ENCODE peak calls at places on chromosomes 13 and 19, in eight cellular contexts. O, W, T, S, A, D, B and K are unnamed samples.

GRCh38 chr13:70729369-70729768 is 621.1 kb upstream of the KLHL1 start:
- DNase-seq in O (no peak), B (no peak), A (no peak), W (no peak), D (no peak), S (no peak), T (no peak), K (no peak)

GRCh38 chr19:41701401-41702075 is 6.9 kb upstream of the CEACAM5 start:
- DNase-seq in O (no peak), W (no peak), A (no peak), D (no peak), S (no peak), T (no peak), B (no peak), K (no peak)

GRCh38 chr19:38033658-38034150 is 126.7 kb downstream of the SIPA1L3 start:
- DNase-seq in O (peak), S (no peak), T (peak), B (peak), W (no peak), D (no peak), A (no peak), K (peak)

GRCh38 chr19:23437901-23438300 is 42.6 kb upstream of the ZNF91 start:
- DNase-seq in B (no peak), T (no peak), W (no peak), D (no peak), O (no peak), A (no peak), S (no peak), K (no peak)

GRCh38 chr13:79246575-79246949 is 159.5 kb downstream of the RBM26 start:
- DNase-seq in A (no peak), T (no peak), D (no peak), S (no peak), B (no peak), W (no peak), O (no peak), K (peak)

GRCh38 chr13:51823351-51823750 is 19.4 kb upstream of the DHRS12 start:
- DNase-seq in O (no peak), A (no peak), W (no peak), D (no peak), T (no peak), B (no peak), S (no peak), K (no peak)

GRCh38 chr13:112063309-112063626 is 3.7 kb upstream of the SOX1 start:
- DNase-seq in D (no peak), B (no peak), W (no peak), T (no peak), O (no peak), A (no peak), S (no peak), K (no peak)

GRCh38 chr13:44364601-44365000 is 9.0 kb upstream of the SERP2 start:
- DNase-seq in D (no peak), T (no peak), W (no peak), B (peak), A (no peak), S (no peak), O (peak), K (no peak)

GRCh38 chr19:53659292-53659691 is 27.5 kb downstream of the DPRX start:
- DNase-seq in A (no peak), D (peak), S (peak), O (peak), T (no peak), W (no peak), B (peak), K (no peak)

GRCh38 chr19:2834294-2834871 is 6.9 kb upstream of the ZNF555 start:
- DNase-seq in W (no peak), B (no peak), T (no peak), S (no peak), D (no peak), O (no peak), A (no peak), K (no peak)

GRCh38 chr13:110382229-110382628 is 75.1 kb downstream of the COL4A2 start:
- DNase-seq in O (no peak), D (no peak), B (peak), T (no peak), S (no peak), W (no peak), A (no peak), K (no peak)

GRCh38 chr19:51345076-51345620 is 3.2 kb upstream of the VSIG10L start:
- DNase-seq in D (no peak), B (no peak), A (no peak), T (no peak), O (no peak), S (no peak), W (no peak), K (no peak)

GRCh38 chr13:19601749-19602725 is 31.4 kb upstream of the MPHOSPH8 start:
- DNase-seq in W (no peak), T (peak), B (peak), A (peak), D (peak), O (peak), S (peak), K (peak)

GRCh38 chr13:85828094-85828684 is 29.0 kb upstream of the SLITRK6 start:
- DNase-seq in D (no peak), A (no peak), O (peak), B (peak), T (no peak), S (peak), W (no peak), K (peak)

GRCh38 chr13:31314961-31315360 is 115.2 kb downstream of the B3GLCT start:
- DNase-seq in A (no peak), T (no peak), S (no peak), O (no peak), D (no peak), W (no peak), B (no peak), K (no peak)

GRCh38 chr13:43785681-43786471 is 896 bp downstream of the ENOX1 start:
- DNase-seq in T (peak), W (peak), S (peak), A (peak), O (peak), B (peak), D (peak), K (peak)

GRCh38 chr13:20412761-20413355 is 112.8 kb downstream of the CRYL1 start:
- DNase-seq in A (no peak), D (no peak), T (no peak), S (no peak), O (no peak), B (no peak), W (no peak), K (no peak)

GRCh38 chr13:83085186-83085900 is 796.9 kb downstream of the SLITRK1 start:
- DNase-seq in B (peak), S (no peak), W (no peak), D (no peak), A (no peak), O (no peak), T (no peak), K (no peak)

GRCh38 chr19:36125557-36125956 is 10.3 kb downstream of the TBCB start:
- DNase-seq in D (no peak), T (no peak), W (no peak), O (no peak), S (no peak), A (no peak), B (no peak), K (peak)

GRCh38 chr13:31107109-31107508 is 54.6 kb downstream of the HSPH1 start:
- DNase-seq in S (no peak), O (no peak), D (no peak), W (no peak), B (no peak), T (no peak), A (no peak), K (no peak)

GRCh38 chr13:80037505-80037888 is 303.4 kb downstream of the SPRY2 start:
- DNase-seq in B (peak), A (no peak), W (no peak), T (no peak), D (no peak), O (no peak), S (no peak), K (no peak)

GRCh38 chr19:42175952-42176648 is 41.4 kb downstream of the DEDD2 start:
- DNase-seq in B (peak), D (no peak), T (peak), S (no peak), W (no peak), O (peak), A (no peak), K (no peak)

GRCh38 chr19:5567360-5567970 is at the start of gene TINCR:
- DNase-seq in B (no peak), A (no peak), T (peak), S (peak), O (peak), W (no peak), D (no peak), K (peak)

GRCh38 chr13:97341135-97341534 is 92.8 kb upstream of the RAP2A start:
- DNase-seq in B (no peak), T (no peak), O (no peak), D (no peak), A (no peak), W (no peak), S (no peak), K (no peak)

GRCh38 chr13:105991131-105991530 is 544.3 kb downstream of the EFNB2 start:
- DNase-seq in T (no peak), W (no peak), A (no peak), O (no peak), B (no peak), D (no peak), S (no peak), K (no peak)

GRCh38 chr13:105996391-105997028 is 539.0 kb downstream of the EFNB2 start:
- DNase-seq in B (no peak), T (no peak), D (no peak), S (no peak), A (no peak), O (no peak), W (no peak), K (no peak)

GRCh38 chr13:105994340-105994739 is 541.1 kb downstream of the EFNB2 start:
- DNase-seq in W (no peak), A (no peak), B (no peak), S (no peak), T (no peak), O (no peak), D (no peak), K (no peak)

GRCh38 chr13:105990256-105990958 is 545.1 kb downstream of the EFNB2 start:
- DNase-seq in S (no peak), W (no peak), D (no peak), T (no peak), A (no peak), O (no peak), B (peak), K (no peak)

DNA sequence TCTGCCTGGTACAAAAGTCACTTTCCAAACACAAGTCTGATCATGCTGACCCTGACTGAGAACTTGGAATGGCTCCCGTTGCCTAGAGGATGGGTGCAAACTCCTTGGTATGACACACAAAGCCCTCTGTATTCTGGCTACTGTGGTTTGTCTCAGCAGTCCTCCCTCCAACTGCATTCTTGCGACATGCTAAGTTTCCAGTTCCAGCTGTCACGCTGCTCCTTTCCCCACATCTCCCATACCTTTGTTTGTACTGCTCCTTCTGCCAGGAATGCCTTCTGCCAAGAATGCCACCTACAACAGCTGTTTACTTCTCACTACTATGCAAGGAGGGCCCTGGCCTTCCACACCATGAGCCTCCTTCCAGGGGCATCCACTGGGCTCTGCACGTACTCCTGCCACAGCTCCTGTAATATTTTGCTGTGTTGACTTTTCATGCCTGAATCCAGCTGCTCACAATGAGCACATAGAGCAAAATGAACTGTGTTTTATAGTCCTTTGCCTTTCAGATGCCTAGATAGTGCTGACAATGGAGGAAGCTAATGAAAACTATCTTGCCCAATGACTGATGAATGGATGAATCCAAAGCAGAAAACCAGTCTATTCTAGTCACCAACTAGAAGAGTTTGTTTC is 543.7 kb downstream of the EFNB2 start:
- DNase-seq in D (no peak), O (no peak), B (peak), S (no peak), W (no peak), A (no peak), T (no peak), K (no peak)
- TF ChIP-seq CTCF in D (no peak), O (no peak), B (no peak), S (no peak), W (no peak), A (no peak), T (no peak), K (no peak)

GRCh38 chr19:45444318-45445041 is 20.8 kb upstream of the ERCC1 start:
- DNase-seq in T (peak), W (peak), B (peak), O (peak), A (peak), S (peak), D (peak), K (peak)
- TF ChIP-seq CTCF in T (no peak), W (no peak), B (no peak), O (no peak), A (no peak), S (no peak), D (peak), K (peak)

GRCh38 chr19:10299545-10300458 is 9.8 kb downstream of the ZGLP1 start:
- DNase-seq in D (no peak), W (no peak), A (no peak), O (no peak), B (no peak), T (no peak), S (no peak), K (no peak)
- TF ChIP-seq CTCF in D (no peak), W (no peak), A (no peak), O (no peak), B (no peak), T (no peak), S (no peak), K (no peak)

GRCh38 chr19:29118384-29118783 is 94.6 kb downstream of the UQCRFS1 start:
- DNase-seq in D (no peak), W (no peak), S (no peak), A (no peak), B (no peak), T (no peak), O (peak), K (no peak)

GRCh38 chr19:29121684-29122083 is 91.3 kb downstream of the UQCRFS1 start:
- DNase-seq in B (no peak), T (no peak), W (no peak), A (peak), S (no peak), D (no peak), O (peak), K (no peak)

GRCh38 chr19:29117926-29118325 is 95.0 kb downstream of the UQCRFS1 start:
- DNase-seq in S (no peak), O (no peak), T (no peak), D (no peak), B (no peak), A (no peak), W (no peak), K (no peak)

GRCh38 chr19:29120471-29120870 is 92.5 kb downstream of the UQCRFS1 start:
- DNase-seq in A (no peak), O (no peak), B (no peak), T (no peak), W (no peak), D (no peak), S (no peak), K (no peak)

DNA sequence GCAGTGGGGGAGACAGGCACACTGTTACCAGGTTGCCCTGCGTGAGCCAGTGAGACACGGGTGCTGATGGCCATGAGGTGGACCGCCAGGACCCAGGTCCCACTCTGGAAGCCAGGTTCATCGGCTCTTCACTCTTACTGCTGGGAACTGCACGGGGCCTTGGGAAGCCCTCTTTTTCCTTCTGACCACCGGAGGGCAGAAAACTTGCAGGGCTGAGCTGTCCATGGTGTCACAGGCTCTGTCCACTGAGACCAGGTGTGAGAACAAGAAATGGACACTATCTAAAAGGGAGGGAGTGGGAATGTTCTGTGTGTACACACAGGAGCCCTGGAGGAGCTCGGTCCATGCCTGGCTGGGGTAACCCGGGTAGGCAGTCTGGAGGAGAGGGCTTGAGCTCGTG is 93.4 kb downstream of the UQCRFS1 start:
- DNase-seq in O (peak), D (peak), A (no peak), B (no peak), W (no peak), S (peak), T (no peak), K (no peak)
- TF ChIP-seq CTCF in O (peak), D (peak), A (peak), B (no peak), W (no peak), S (peak), T (no peak), K (no peak)

GRCh38 chr13:29934531-29935308 is 84.3 kb upstream of the UBL3 start:
- DNase-seq in T (no peak), D (no peak), W (no peak), A (no peak), O (no peak), B (no peak), S (no peak), K (no peak)

GRCh38 chr13:29936051-29936813 is 85.8 kb upstream of the UBL3 start:
- DNase-seq in W (no peak), T (peak), D (peak), B (no peak), O (no peak), A (no peak), S (no peak), K (no peak)

GRCh38 chr13:29935309-29935981 is 85.0 kb upstream of the UBL3 start:
- DNase-seq in D (no peak), O (no peak), T (peak), B (no peak), A (no peak), S (no peak), W (no peak), K (peak)

GRCh38 chr13:29936961-29937360 is 86.5 kb upstream of the UBL3 start:
- DNase-seq in T (no peak), A (no peak), O (no peak), W (no peak), D (no peak), B (no peak), S (no peak), K (no peak)

DNA sequence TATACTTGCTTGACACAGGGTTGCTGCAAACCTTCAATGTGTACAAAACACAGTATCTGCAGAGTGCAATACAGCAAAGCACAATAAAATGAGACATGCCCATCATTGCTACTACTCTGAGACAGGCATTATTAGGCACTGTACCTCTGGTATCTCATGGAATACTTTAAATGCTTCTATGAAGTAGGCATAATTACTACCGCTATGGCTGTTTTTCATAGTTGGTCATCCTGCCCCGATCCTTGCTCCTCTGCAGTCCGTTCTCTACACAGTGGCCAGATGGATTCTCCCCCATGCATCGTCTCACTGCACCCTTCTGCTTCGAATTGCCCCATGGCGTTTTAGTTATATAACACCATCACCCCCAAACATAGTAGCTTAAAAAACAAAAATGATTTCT is 83.0 kb upstream of the UBL3 start:
- DNase-seq in S (no peak), O (no peak), D (no peak), W (no peak), T (no peak), B (no peak), A (no peak), K (no peak)
- TF ChIP-seq CTCF in S (no peak), O (no peak), D (no peak), W (no peak), T (no peak), B (no peak), A (no peak), K (no peak)

GRCh38 chr19:8988204-8988603 is 22.0 kb downstream of the MUC16 start:
- DNase-seq in S (no peak), A (no peak), W (no peak), O (peak), B (no peak), T (no peak), D (no peak), K (no peak)
- TF ChIP-seq CTCF in S (no peak), A (no peak), W (no peak), O (peak), B (no peak), T (no peak), D (no peak), K (no peak)